ENCODE peak calls at places on chromosomes 16 and 17, in four cellular contexts. B is body of pancreas, J is Peyer's patch, I is cardiac muscle cell. F is an unnamed sample.

GRCh38 chr16:4796982-4797804 is 2.0 kb downstream of the SMIM22 start:
- DNase-seq in B (no peak), J (peak; percentile 76), I (no peak), F (no peak)

GRCh38 chr17:33927732-33928133 is 327.4 kb upstream of the CCL2 start:
- DNase-seq in I (peak; percentile 13), J (no peak), B (no peak), F (no peak)

GRCh38 chr17:56172517-56172982 is 19.3 kb downstream of the ANKFN1 start:
- DNase-seq in I (peak; percentile 42), J (no peak), B (no peak), F (peak; percentile 66)

GRCh38 chr17:2709173-2709661 is 2.3 kb downstream of the CLUH start:
- DNase-seq in J (peak; percentile 85), I (no peak), B (peak; percentile 82), F (peak; percentile 81)

GRCh38 chr17:65228287-65228686 is 91.1 kb downstream of the RGS9 start:
- DNase-seq in J (no peak), B (no peak), I (no peak), F (no peak)

GRCh38 chr16:80733366-80733901 is 71.0 kb downstream of the CDYL2 start:
- DNase-seq in J (no peak), B (no peak), I (no peak), F (no peak)

GRCh38 chr17:75542184-75542583 is 16.7 kb downstream of the LLGL2 start:
- DNase-seq in J (peak; percentile 72), I (no peak), B (no peak), F (no peak)

GRCh38 chr17:75778861-75779249 is 5.8 kb upstream of the UNK start:
- DNase-seq in I (peak; percentile 34), B (peak; percentile 68), J (no peak), F (peak; percentile 78)

GRCh38 chr17:73957564-73957963 is 245.9 kb upstream of the RPL38 start:
- DNase-seq in J (no peak), I (no peak), B (no peak), F (no peak)

GRCh38 chr16:88920618-88921602 is 54.5 kb upstream of the PABPN1L start:
- DNase-seq in J (peak; percentile 62), B (peak; percentile 66), I (no peak), F (peak; percentile 73)

GRCh38 chr16:88768041-88768876 is 16.8 kb downstream of the PIEZO1 start:
- DNase-seq in I (peak; percentile 90), J (no peak), B (peak; percentile 49), F (peak; percentile 87)

GRCh38 chr17:81958633-81959342 is 2.2 kb downstream of the NOTUM start:
- DNase-seq in I (no peak), B (no peak), J (no peak), F (no peak)

GRCh38 chr17:79949646-79950292 is 85.9 kb downstream of the TBC1D16 start:
- DNase-seq in B (peak; percentile 9), J (no peak), I (no peak), F (no peak)

GRCh38 chr16:55576369-55576768 is 9.9 kb downstream of the CAPNS2 start:
- DNase-seq in J (no peak), I (no peak), B (no peak), F (no peak)

GRCh38 chr17:81509048-81509686 is 3.4 kb downstream of the ACTG1 start:
- DNase-seq in I (peak; percentile 61), J (peak; percentile 59), B (peak; percentile 36), F (no peak)

GRCh38 chr17:32894245-32894644 is 17.3 kb upstream of the MYO1D start:
- DNase-seq in I (peak; percentile 19), B (no peak), J (no peak), F (no peak)

GRCh38 chr17:14427914-14428639 is 127.2 kb downstream of the HS3ST3B1 start:
- DNase-seq in J (no peak), I (no peak), B (no peak), F (no peak)

GRCh38 chr17:83062011-83062817 is 17.2 kb upstream of the METRNL start:
- DNase-seq in B (peak; percentile 6), J (peak; percentile 47), I (no peak), F (peak; percentile 36)

GRCh38 chr17:78343433-78344201 is 16.3 kb downstream of the SOCS3 start:
- DNase-seq in J (no peak), I (no peak), B (no peak), F (peak; percentile 78)

GRCh38 chr16:67924140-67924906 is 7.3 kb downstream of the CTRL start:
- DNase-seq in I (no peak), B (no peak), J (no peak), F (no peak)

GRCh38 chr17:69810326-69811035 is 264.5 kb upstream of the KCNJ16 start:
- DNase-seq in J (no peak), I (no peak), B (no peak), F (no peak)

GRCh38 chr17:40931311-40931710 is 6.1 kb downstream of the KRT23 start:
- DNase-seq in J (no peak), B (no peak), I (no peak), F (no peak)

GRCh38 chr16:17921357-17921978 is 415.1 kb downstream of the NPIPA8 start:
- DNase-seq in B (peak; percentile 44), J (peak; percentile 64), I (peak; percentile 5), F (peak; percentile 47)

GRCh38 chr16:77043076-77043475 is 147.9 kb upstream of the MON1B start:
- DNase-seq in J (no peak), I (no peak), B (no peak), F (no peak)

GRCh38 chr17:7561028-7561575 is 617 bp upstream of the SENP3 start:
- DNase-seq in J (peak; percentile 96), I (peak; percentile 94), B (peak; percentile 96), F (peak; percentile 95)

GRCh38 chr16:14092579-14092978 is 21.5 kb downstream of the MRTFB start:
- DNase-seq in B (no peak), J (no peak), I (no peak), F (no peak)

GRCh38 chr17:8846768-8847211 is 20.7 kb downstream of the PIK3R6 start:
- DNase-seq in J (no peak), B (no peak), I (peak; percentile 86), F (no peak)

GRCh38 chr17:77476006-77476405 is 335.2 kb downstream of the SEC14L1 start:
- DNase-seq in J (no peak), B (no peak), I (no peak), F (no peak)

GRCh38 chr16:88804552-88805339 is 1.2 kb downstream of the CDT1 start:
- DNase-seq in I (no peak), J (no peak), B (no peak), F (no peak)

GRCh38 chr17:27817731-27818130 is 17.4 kb upstream of the NOS2 start:
- DNase-seq in J (no peak), B (no peak), I (no peak), F (no peak)

GRCh38 chr17:45294506-45294905 is 22.3 kb downstream of the MAP3K14 start:
- DNase-seq in J (no peak), I (no peak), B (peak; percentile 73), F (no peak)

GRCh38 chr17:17568772-17569195 is 22.7 kb downstream of the PEMT start:
- DNase-seq in B (peak; percentile 87), I (peak; percentile 81), J (peak; percentile 90), F (peak; percentile 86)

GRCh38 chr17:51638909-51639308 is 378.6 kb downstream of the UTP18 start:
- DNase-seq in B (no peak), J (no peak), I (no peak), F (no peak)

GRCh38 chr16:77724174-77724573 is 1.9 kb downstream of the NUDT7 start:
- DNase-seq in I (no peak), B (no peak), J (no peak), F (no peak)

GRCh38 chr17:1880851-1881630 is 51.2 kb downstream of the RPA1 start:
- DNase-seq in J (no peak), I (no peak), B (no peak), F (no peak)

GRCh38 chr16:49743206-49743470 is 112.8 kb downstream of the ZNF423 start:
- DNase-seq in I (no peak), B (no peak), J (no peak), F (no peak)

GRCh38 chr16:49747654-49748053 is 108.3 kb downstream of the ZNF423 start:
- DNase-seq in I (no peak), B (no peak), J (no peak), F (no peak)

GRCh38 chr16:49745434-49745833 is 110.5 kb downstream of the ZNF423 start:
- DNase-seq in I (no peak), B (no peak), J (no peak), F (no peak)

GRCh38 chr16:49742428-49743205 is 113.3 kb downstream of the ZNF423 start:
- DNase-seq in B (no peak), J (no peak), I (no peak), F (no peak)

GRCh38 chr16:49744244-49744976 is 111.5 kb downstream of the ZNF423 start:
- DNase-seq in J (no peak), I (no peak), B (no peak), F (no peak)
- H3K27ac ChIP-seq in J (no peak overlapping the region), I (no peak overlapping the region), B (no peak overlapping the region), F (no peak overlapping the region)

GRCh38 chr16:83393196-83393981 is 414.4 kb upstream of the HSBP1 start:
- DNase-seq in I (no peak), B (no peak), J (no peak), F (no peak)
- TF ChIP-seq CTCF in I (peak; percentile 19), B (no peak), J (no peak), F (no peak)

GRCh38 chr16:89987169-89987568 is 32.1 kb downstream of the DBNDD1 start:
- DNase-seq in I (no peak), J (no peak), B (no peak), F (no peak)
- H3K36me3 ChIP-seq in I (peaks cover 19% of the 10 kb centered on the region), J (peaks cover 90% of the 10 kb centered on the region), B (no peaks in the 10 kb centered on the region), F (peaks cover 90% of the 10 kb centered on the region)

DNA sequence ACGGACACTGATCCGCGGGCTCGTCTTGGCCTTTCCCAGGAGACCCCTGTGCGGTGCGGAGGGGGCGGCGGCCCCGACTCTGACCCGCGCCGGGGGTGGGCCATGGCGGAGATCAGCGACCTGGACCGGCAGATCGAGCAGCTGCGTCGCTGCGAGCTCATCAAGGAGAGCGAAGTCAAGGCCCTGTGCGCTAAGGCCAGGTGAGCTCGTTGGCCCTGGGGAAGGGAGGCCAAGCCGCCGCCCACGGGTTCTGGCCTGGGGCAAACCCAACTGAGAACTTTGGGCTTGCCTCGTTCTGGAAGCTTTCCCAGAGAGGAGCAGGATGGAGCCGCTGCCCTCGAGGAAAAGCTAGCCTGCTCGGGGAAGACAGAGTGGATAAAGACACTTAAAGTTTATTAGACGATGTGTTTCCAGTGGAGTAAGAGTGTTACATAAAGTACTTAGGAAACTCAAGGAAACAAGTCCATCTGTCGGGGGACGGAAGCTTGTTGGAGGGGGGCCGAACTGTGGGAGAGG is 540 bp downstream of the PPP4C start:
- DNase-seq in I (peak; percentile 23), B (no peak), J (peak; percentile 63), F (peak; percentile 58)
- H3K27ac ChIP-seq in I (peak overlapping the region; percentile 79), B (peak overlapping the region; percentile 91), J (peak overlapping the region; percentile 88), F (peak overlapping the region; percentile 90)

GRCh38 chr16:50677351-50677750 is 3.8 kb downstream of the SNX20 start:
- DNase-seq in B (no peak), J (peak; percentile 42), I (no peak), F (peak; percentile 45)
- TF ChIP-seq CTCF in B (peak; percentile 11), J (no peak), I (peak; percentile 37), F (peak; percentile 45)

DNA sequence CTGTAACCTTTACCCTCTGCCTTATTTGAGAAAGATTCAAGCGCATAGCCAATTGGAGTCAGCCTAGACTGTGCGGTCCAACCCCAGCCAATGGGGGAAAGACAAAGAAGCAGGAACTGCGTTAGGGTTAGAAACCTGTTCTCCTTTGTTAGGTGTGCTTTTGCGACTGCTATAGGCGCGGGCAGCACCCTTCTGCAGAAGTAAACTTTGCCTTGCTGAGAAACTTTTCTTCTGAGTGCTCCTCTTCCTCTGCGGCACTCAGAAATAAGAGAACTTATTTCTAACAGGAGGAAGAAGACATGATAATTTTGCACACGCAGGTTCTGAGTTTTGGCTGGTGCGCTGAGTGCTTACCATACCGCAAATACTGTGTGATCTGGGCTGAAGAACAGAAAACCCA is 9.0 kb downstream of the TXNL4B start:
- DNase-seq in B (no peak), I (no peak), J (no peak), F (no peak)
- H3K36me3 ChIP-seq in B (no peaks in the 10 kb centered on the region), I (peaks cover 6% of the 10 kb centered on the region), J (peaks cover 53% of the 10 kb centered on the region), F (peaks cover 50% of the 10 kb centered on the region)